ENCODE peak calls at places on chromosome 19, in six cellular contexts. V is lower leg skin, R is heart left ventricle, H is esophagus squamous epithelium, O is fibroblast of the aortic adventitia, C is PC-9. M is an unnamed sample.

GRCh38 chr19:40862785-40863184 is 12.5 kb upstream of the CYP2A6 start:
- DNase-seq in C (peak; percentile 5), H (no peak), O (no peak), V (no peak), R (no peak), M (peak; percentile 27)

GRCh38 chr19:52923782-52924593 is 760 bp upstream of the ZNF888 start:
- DNase-seq in O (peak; percentile 70), C (peak; percentile 63), R (peak; percentile 67), V (peak; percentile 88), H (no peak), M (peak; percentile 26)

GRCh38 chr19:38319421-38320258 is at the start of gene KCNK6:
- DNase-seq in V (peak; percentile 92), O (peak; percentile 34), H (no peak), C (peak; percentile 46), R (peak; percentile 61), M (peak; percentile 23)

GRCh38 chr19:57282011-57282636 is 1.8 kb downstream of the ZNF460 start:
- DNase-seq in O (no peak), C (no peak), H (no peak), V (no peak), R (no peak), M (no peak)

GRCh38 chr19:55027472-55028337 is 10.4 kb downstream of the GP6 start:
- DNase-seq in H (no peak), V (no peak), C (no peak), O (no peak), R (no peak), M (no peak)

GRCh38 chr19:17326595-17326966 is 8.1 kb downstream of the ANO8 start:
- DNase-seq in R (no peak), C (peak; percentile 82), V (no peak), H (no peak), O (no peak), M (no peak)

GRCh38 chr19:35414442-35414841 is 33.6 kb upstream of the FFAR2 start:
- DNase-seq in O (no peak), V (no peak), R (no peak), C (no peak), H (no peak), M (no peak)

GRCh38 chr19:38055040-38055439 is 148.0 kb downstream of the SIPA1L3 start:
- DNase-seq in C (no peak), O (no peak), H (no peak), R (no peak), V (no peak), M (no peak)

GRCh38 chr19:14632286-14632685 is 42.4 kb downstream of the ADGRE3 start:
- DNase-seq in V (no peak), O (peak; percentile 2), H (no peak), R (no peak), C (no peak), M (peak; percentile 24)

GRCh38 chr19:920051-920857 is 3.1 kb downstream of the KISS1R start:
- DNase-seq in R (no peak), C (peak; percentile 59), V (no peak), O (peak; percentile 17), H (no peak), M (peak; percentile 30)

GRCh38 chr19:4369888-4370260 is 26.5 kb downstream of the MPND start:
- DNase-seq in V (peak; percentile 92), H (no peak), C (peak; percentile 29), O (no peak), R (no peak), M (no peak)

GRCh38 chr19:28401739-28402138 is 811.2 kb downstream of the UQCRFS1 start:
- DNase-seq in V (no peak), H (no peak), O (no peak), R (no peak), C (no peak), M (no peak)

GRCh38 chr19:46489445-46490272 is 6.0 kb downstream of the PNMA8B start:
- DNase-seq in C (no peak), R (peak; percentile 50), H (no peak), O (peak; percentile 80), V (peak; percentile 91), M (peak; percentile 70)

GRCh38 chr19:39483141-39483540 is 2.5 kb downstream of the TIMM50 start:
- DNase-seq in C (no peak), O (no peak), H (no peak), V (no peak), R (no peak), M (no peak)

GRCh38 chr19:54473071-54473941 is at the start of gene CDC42EP5:
- DNase-seq in C (peak; percentile 60), H (no peak), O (peak; percentile 89), R (peak; percentile 87), V (peak; percentile 95), M (peak; percentile 90)

GRCh38 chr19:27673986-27674385 is 1539.0 kb downstream of the UQCRFS1 start:
- DNase-seq in C (no peak), H (no peak), R (no peak), V (peak; percentile 25), O (no peak), M (no peak)

GRCh38 chr19:35044317-35045117 is 3.0 kb downstream of the HPN start:
- DNase-seq in O (peak; percentile 66), C (peak; percentile 66), R (no peak), V (no peak), H (no peak), M (peak; percentile 71)

GRCh38 chr19:33778089-33778791 is 18.4 kb upstream of the KCTD15 start:
- DNase-seq in R (peak; percentile 83), O (peak; percentile 68), C (peak; percentile 80), H (no peak), V (peak; percentile 96), M (peak; percentile 74)

GRCh38 chr19:3606174-3606689 is 443 bp downstream of the TBXA2R start:
- DNase-seq in R (peak; percentile 23), H (no peak), O (no peak), C (peak; percentile 69), V (no peak), M (no peak)

GRCh38 chr19:1389033-1389940 is 5.6 kb downstream of the NDUFS7 start:
- DNase-seq in R (no peak), V (no peak), O (no peak), H (no peak), C (no peak), M (no peak)

GRCh38 chr19:39679056-39679790 is 23.5 kb downstream of the LGALS16 start:
- DNase-seq in H (no peak), O (peak; percentile 6), R (no peak), C (no peak), V (no peak), M (no peak)

DNA sequence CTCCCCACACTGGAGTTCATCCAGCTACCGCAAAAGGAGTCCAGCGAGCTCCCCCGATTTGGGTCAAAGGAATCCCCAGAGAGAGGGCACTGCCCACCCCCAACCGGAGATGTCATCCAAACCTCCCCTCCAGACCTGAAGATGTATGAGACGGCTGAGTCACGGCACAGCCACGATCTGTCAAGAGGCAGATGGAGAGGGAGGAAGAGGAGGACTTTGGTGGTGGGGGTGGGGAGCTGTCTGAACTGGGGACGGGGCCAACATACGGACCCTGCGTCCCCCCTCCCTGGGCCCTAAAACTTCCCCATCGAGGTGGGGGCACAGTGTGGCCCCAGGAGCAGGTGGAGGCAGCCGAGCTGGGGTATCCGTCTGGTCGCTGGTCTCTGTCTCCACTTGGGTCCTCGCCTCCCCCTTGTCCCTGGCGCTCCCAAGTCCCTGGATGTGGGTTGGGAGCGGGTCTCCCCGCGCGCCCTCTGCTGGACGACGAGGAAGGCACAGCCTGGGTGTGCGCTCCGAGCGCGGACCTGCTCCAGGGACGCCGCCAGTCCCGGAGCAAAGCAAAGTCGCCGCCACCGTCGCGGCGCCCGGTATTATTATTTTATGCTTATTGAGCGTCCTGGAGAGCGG is 3.8 kb downstream of the PDE4A start:
- DNase-seq in O (peak; percentile 63), V (peak; percentile 96), R (peak; percentile 79), H (no peak), C (peak; percentile 87), M (peak; percentile 73)
- H3K4me3 ChIP-seq in O (peak overlapping the region; percentile 50), V (no peak overlapping the region), R (peak overlapping the region; percentile 47), H (peak overlapping the region; percentile 19), C (peak overlapping the region; percentile 56), M (peak overlapping the region; percentile 40)

DNA sequence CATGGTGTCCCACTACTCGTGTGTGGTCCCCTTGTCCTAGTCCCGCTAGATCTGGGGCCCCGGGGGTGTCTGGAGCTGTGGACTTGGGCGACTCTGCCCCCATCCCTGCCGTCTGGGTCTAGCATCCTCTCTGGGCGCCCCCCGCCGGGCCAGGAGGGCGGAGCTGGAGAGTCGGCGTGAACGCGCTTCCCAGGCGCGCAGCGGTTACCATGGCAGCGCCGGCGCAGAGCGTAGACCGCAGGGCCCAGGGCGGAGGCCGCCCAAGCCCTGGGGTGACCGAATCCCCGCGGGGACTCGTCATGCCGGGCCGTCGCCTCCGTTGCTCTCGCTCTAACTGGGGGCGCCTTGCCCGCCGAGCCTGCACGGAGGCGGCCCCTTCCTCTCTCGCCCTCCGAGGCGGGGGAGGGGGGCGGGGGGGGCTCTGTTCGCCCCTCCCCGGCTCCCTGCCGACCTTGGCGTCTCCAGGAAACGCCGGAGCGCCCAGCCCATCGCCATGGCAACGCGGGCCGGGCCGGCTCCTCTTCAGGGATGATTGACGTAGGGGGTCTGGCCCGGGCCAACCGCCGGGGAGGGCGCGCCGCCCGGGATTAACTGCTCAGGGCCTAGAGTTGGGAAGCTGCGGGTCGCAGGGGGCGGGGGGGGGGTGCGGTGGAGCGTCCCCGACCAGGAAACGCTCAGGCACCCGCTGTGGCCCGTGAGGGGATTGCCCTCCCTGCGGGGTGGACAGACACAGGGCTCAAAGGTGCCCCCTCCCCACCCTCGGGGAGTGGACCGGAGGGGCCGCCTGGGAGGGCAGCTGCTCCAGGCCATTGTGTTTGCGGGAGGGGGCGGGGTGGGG is 8.9 kb downstream of the ISYNA1 start:
- DNase-seq in H (no peak), C (no peak), V (no peak), O (peak; percentile 63), R (peak; percentile 84), M (peak; percentile 71)
- TF ChIP-seq CTCF in H (no peak), C (no peak), V (no peak), O (no peak), R (no peak), M (no peak)

DNA sequence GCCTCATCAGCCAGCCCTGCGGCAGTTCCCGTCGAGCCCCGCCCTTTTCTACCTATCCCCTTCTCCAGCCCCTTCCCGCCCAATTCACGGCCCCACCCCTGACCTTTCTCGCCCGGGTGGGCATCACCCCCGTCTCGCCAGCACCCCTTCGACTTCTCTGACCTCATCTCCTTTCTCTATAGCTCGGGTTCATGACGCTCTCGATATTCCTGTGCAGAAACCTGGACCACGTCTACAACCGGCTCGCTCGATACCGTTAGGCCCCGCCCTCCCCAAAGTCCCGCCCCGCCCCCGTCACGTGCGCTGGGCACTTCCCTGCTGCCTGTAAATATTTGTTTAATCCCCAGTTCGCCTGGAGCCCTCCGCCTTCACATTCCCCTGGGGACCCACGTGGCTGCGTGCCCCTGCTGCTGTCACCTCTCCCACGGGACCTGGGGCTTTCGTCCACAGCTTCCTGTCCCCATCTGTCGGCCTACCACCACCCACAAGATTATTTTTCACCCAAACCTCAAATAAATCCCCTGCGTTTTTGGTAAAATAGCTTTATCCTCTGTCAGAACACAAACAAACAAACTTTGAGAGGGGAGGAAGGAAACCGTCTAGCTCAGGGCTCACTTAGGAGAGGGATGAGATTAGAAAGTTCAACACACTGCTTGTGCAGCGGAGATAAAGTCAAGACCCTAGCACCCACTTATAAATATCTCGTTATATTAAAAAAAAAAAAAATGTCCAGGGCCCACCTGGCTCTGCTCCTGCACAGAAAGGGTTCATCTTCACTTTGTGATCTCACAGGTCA is 5.1 kb downstream of the CD37 start:
- DNase-seq in R (peak; percentile 83), C (no peak), O (no peak), H (no peak), V (peak; percentile 92), M (no peak)
- H3K4me3 ChIP-seq in R (peak overlapping the region; percentile 52), C (no peak overlapping the region), O (no peak overlapping the region), H (peak overlapping the region; percentile 28), V (no peak overlapping the region), M (no peak overlapping the region)

DNA sequence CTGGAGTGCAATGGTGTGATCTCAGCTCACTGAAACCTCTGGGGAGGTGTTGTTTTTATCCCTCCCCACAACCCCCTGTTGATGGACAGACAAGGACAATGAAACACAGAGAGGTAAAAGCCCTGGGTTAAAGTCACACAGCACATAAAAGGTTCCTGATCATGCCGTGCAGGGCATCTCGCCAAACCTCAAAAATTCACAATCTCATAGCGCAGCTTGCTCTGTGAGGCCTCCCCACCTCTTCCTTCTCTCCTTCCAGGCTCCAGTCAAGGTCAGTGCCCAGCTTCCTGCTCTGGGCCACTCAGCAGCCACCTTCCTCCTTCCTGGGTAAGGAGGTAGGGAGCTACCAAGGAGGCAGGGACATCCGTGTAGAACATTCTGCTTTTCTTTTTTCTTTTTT is 2.3 kb downstream of the FUT2 start:
- DNase-seq in H (no peak), V (no peak), C (peak; percentile 58), R (no peak), O (peak; percentile 78), M (peak; percentile 79)
- TF ChIP-seq CTCF in H (no peak), V (no peak), C (no peak), R (no peak), O (no peak), M (no peak)